ENCODE peak calls at places on chromosomes 12 and 14, in five cellular contexts. H is endothelial cell of umbilical vein, B is transverse colon, W is ascending aorta, J is IMR-90. Q is an unnamed sample.

GRCh38 chr12:10374624-10375018 is 15.2 kb downstream of the KLRK1 start:
- DNase-seq in B (no peak), H (no peak), J (no peak), W (no peak), Q (no peak)

GRCh38 chr12:8692573-8692972 is 5.2 kb upstream of the RIMKLB start:
- DNase-seq in W (peak; percentile 28), J (peak; percentile 71), H (peak; percentile 97), B (peak; percentile 45), Q (peak; percentile 37)

GRCh38 chr12:120242971-120243699 is 22.4 kb downstream of the PXN start:
- DNase-seq in B (no peak), W (no peak), H (no peak), J (no peak), Q (peak; percentile 51)

GRCh38 chr12:17618831-17619230 is 471.2 kb downstream of the RERGL start:
- DNase-seq in H (no peak), B (no peak), W (no peak), J (no peak), Q (no peak)

GRCh38 chr14:97407701-97408407 is 610.7 kb downstream of the VRK1 start:
- DNase-seq in H (no peak), W (no peak), J (no peak), B (no peak), Q (no peak)

GRCh38 chr12:78402366-78403134 is 462.0 kb upstream of the SYT1 start:
- DNase-seq in B (no peak), W (no peak), J (no peak), H (no peak), Q (no peak)

GRCh38 chr12:89507015-89507824 is 17.4 kb downstream of the GALNT4 start:
- DNase-seq in H (peak; percentile 40), B (peak; percentile 48), J (no peak), W (no peak), Q (no peak)

GRCh38 chr12:84912191-84913142 is at the start of gene SLC6A15:
- DNase-seq in J (peak; percentile 46), H (peak; percentile 27), W (no peak), B (no peak), Q (peak; percentile 88)

GRCh38 chr12:57227315-57228115 is 2.0 kb upstream of the SHMT2 start:
- DNase-seq in W (no peak), J (peak; percentile 26), H (no peak), B (no peak), Q (no peak)

GRCh38 chr12:122659579-122659978 is 43.6 kb downstream of the HCAR2 start:
- DNase-seq in W (no peak), H (no peak), J (no peak), B (no peak), Q (no peak)

GRCh38 chr12:520119-520518 is 60.4 kb downstream of the B4GALNT3 start:
- DNase-seq in B (no peak), H (no peak), J (no peak), W (no peak), Q (no peak)

GRCh38 chr12:91577586-91578539 is 395.2 kb upstream of the DCN start:
- DNase-seq in B (no peak), J (peak; percentile 35), W (no peak), H (peak; percentile 61), Q (peak; percentile 39)
- H3K4me3 ChIP-seq in B (no peak overlapping the region), J (peak overlapping the region; percentile 39), W (peak overlapping the region; percentile 19), H (peak overlapping the region; percentile 73), Q (no peak overlapping the region)

GRCh38 chr12:49487605-49488004 is 51.2 kb upstream of the KCNH3 start:
- DNase-seq in H (no peak), B (no peak), W (no peak), J (no peak), Q (no peak)

GRCh38 chr12:49491823-49492222 is 47.0 kb upstream of the KCNH3 start:
- DNase-seq in H (no peak), J (no peak), B (no peak), W (no peak), Q (no peak)

GRCh38 chr12:49489154-49489553 is 49.7 kb upstream of the KCNH3 start:
- DNase-seq in W (no peak), H (no peak), J (no peak), B (no peak), Q (no peak)

GRCh38 chr12:49489720-49490119 is 49.1 kb upstream of the KCNH3 start:
- DNase-seq in H (peak; percentile 93), W (no peak), J (peak; percentile 92), B (no peak), Q (peak; percentile 41)
- TF ChIP-seq CTCF in H (no peak), W (no peak), J (peak; percentile 48), B (no peak), Q (no peak)

GRCh38 chr14:99673328-99674063 is 10.6 kb upstream of the CYP46A1 start:
- DNase-seq in B (no peak), H (no peak), J (no peak), W (no peak), Q (no peak)

GRCh38 chr14:99668998-99669314 is 15.1 kb upstream of the CYP46A1 start:
- DNase-seq in B (no peak), H (no peak), J (no peak), W (no peak), Q (no peak)

GRCh38 chr14:99672506-99673327 is 11.4 kb upstream of the CYP46A1 start:
- DNase-seq in J (no peak), H (no peak), B (no peak), W (no peak), Q (no peak)

GRCh38 chr14:99670361-99671229 is 13.5 kb upstream of the CYP46A1 start:
- DNase-seq in B (no peak), H (no peak), J (peak; percentile 59), W (no peak), Q (peak; percentile 64)

DNA sequence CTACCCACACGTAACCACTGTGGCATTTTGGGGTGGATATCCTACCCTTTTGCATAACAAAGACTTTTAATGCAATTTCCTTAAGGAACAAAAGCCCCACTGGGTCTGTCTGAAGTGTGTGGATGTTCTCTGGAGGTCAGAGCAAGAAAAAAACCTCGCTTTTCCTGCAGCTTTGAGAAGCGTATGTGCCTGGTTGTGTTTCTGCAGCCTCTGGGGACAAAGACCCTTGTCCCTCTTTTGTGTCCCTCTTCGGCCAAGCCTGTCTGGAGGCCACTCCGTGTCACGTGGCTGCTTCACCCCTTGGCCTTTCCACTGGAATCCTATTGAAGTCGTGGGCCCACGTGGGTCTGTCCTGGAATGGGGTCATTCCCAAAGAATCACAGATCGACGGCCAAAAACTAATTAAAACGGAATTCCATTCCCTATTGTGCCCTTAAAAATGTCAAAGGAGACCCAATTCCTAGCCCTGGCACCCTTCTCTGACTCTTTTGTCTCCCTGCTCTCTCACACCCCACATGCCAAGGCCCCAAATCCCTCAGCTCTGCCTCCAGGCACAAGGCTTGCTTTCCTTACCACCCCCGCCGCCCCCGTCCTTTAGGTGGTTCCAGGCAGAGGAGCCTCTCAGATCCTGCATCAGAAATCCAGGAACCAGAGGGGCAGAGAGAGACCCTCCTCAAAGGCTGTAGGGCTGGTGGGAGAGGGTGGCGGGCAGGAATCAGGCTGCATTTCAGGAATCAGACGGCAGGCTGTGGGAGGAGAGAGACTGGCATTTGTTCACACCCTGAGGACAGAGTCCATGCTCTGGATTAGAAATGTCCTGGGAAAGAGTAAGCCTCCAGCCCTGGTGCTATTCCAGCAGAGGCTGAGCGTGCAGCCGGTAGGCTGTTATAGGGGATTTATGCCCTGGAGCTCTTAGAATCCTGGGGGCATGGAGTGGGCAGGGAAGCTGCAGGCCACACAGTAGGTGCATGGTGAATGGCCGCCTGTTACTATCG is 12.6 kb upstream of the CYP46A1 start:
- DNase-seq in J (no peak), B (peak; percentile 46), W (no peak), H (no peak), Q (no peak)
- H3K27ac ChIP-seq in J (no peak overlapping the region), B (peak overlapping the region; percentile 22), W (no peak overlapping the region), H (no peak overlapping the region), Q (peak overlapping the region; percentile 10)

GRCh38 chr14:91249841-91250616 is 5.5 kb upstream of the GPR68 start:
- DNase-seq in W (no peak), H (no peak), J (no peak), B (peak; percentile 46), Q (no peak)
- H3K4me3 ChIP-seq in W (no peak overlapping the region), H (no peak overlapping the region), J (no peak overlapping the region), B (no peak overlapping the region), Q (no peak overlapping the region)

GRCh38 chr12:32062841-32063240 is 43.8 kb upstream of the BICD1 start:
- DNase-seq in H (no peak), W (no peak), B (no peak), J (no peak), Q (no peak)
- TF ChIP-seq CTCF in H (no peak), W (no peak), B (no peak), J (no peak), Q (no peak)

DNA sequence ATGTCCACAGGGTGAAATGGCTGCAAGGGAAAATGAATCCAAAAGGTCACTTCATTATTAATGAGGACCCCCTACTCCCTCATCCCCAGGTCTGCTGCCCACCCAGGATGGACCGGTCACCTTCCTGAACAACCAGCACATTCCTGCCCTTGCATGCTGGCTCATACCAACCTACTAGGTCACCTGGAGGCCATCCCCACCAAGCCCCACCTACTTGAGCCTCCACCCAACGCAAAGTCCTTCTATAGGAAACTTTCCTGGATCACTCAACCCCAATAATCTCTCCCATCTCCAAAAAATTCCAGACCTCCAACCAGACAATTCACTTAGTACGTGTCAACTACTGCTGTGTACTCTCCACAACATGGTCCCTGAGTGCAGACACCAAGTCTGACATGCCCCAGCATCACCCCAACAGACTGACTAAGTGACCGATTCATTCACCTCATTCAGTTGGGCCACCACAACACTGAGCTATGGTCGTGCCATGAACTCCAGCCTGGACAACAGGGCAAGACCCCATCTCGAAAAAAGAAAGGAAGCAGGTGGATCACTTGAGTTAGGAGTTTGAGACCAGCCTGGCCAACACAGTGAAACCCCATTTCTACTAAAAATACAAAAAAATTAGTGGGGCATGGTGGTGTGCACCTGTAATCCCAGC is 18.1 kb downstream of the CLMN start:
- DNase-seq in J (no peak), H (no peak), B (no peak), W (no peak), Q (no peak)
- H3K27ac ChIP-seq in J (no peak overlapping the region), H (no peak overlapping the region), B (no peak overlapping the region), W (no peak overlapping the region), Q (no peak overlapping the region)

GRCh38 chr14:67529947-67530935 is 2.8 kb upstream of the PLEKHH1 start:
- DNase-seq in B (no peak), W (no peak), H (no peak), J (no peak), Q (no peak)

GRCh38 chr14:67532998-67533753 is at the start of gene PLEKHH1:
- DNase-seq in B (peak; percentile 88), J (peak; percentile 57), W (no peak), H (peak; percentile 55), Q (peak; percentile 87)

GRCh38 chr14:67536087-67536486 is 3.0 kb downstream of the PLEKHH1 start:
- DNase-seq in J (no peak), H (no peak), W (no peak), B (no peak), Q (no peak)

GRCh38 chr14:67532606-67532997 is 488 bp upstream of the PLEKHH1 start:
- DNase-seq in H (no peak), W (no peak), J (no peak), B (no peak), Q (no peak)

GRCh38 chr14:67533754-67534085 is 630 bp downstream of the PLEKHH1 start:
- DNase-seq in W (no peak), J (no peak), B (peak; percentile 36), H (no peak), Q (no peak)
- H3K4me3 ChIP-seq in W (peak overlapping the region; percentile 88), J (peak overlapping the region; percentile 60), B (peak overlapping the region; percentile 84), H (no peak overlapping the region), Q (peak overlapping the region; percentile 74)

Q was measured in A673.